ENCODE peak calls at places on chromosomes 2 and 18, in four cellular contexts. D is neuronal stem cell, G is mesendoderm, V is IMR-90. P is an unnamed sample.

GRCh38 chr2:237878321-237879057 is 19.1 kb downstream of the RAMP1 start:
- DNase-seq in D (no peak), G (no peak), V (no peak), P (no peak)

GRCh38 chr2:163281717-163282116 is 443.1 kb upstream of the KCNH7 start:
- DNase-seq in D (no peak), G (no peak), V (no peak), P (no peak)

GRCh38 chr18:60082790-60083189 is 183.0 kb downstream of the PMAIP1 start:
- DNase-seq in D (no peak), G (peak), V (no peak), P (no peak)

GRCh38 chr2:16716051-16716450 is 50.4 kb upstream of the CYRIA start:
- DNase-seq in D (no peak), G (peak), V (no peak), P (peak)

GRCh38 chr18:23306842-23307241 is 146.2 kb upstream of the RIOK3 start:
- DNase-seq in D (no peak), G (no peak), V (no peak), P (no peak)

GRCh38 chr2:52810460-52810859 is 957.1 kb upstream of the CHAC2 start:
- DNase-seq in D (peak), G (peak), V (peak), P (peak)

GRCh38 chr2:234771985-234772774 is 179.6 kb upstream of the SH3BP4 start:
- DNase-seq in D (no peak), G (peak), V (peak), P (no peak)

GRCh38 chr18:45222200-45222599 is 393.1 kb upstream of the SLC14A2 start:
- DNase-seq in D (no peak), G (peak), V (no peak), P (no peak)

GRCh38 chr2:220315098-220315785 is 687.8 kb downstream of the SLC4A3 start:
- DNase-seq in D (no peak), G (no peak), V (no peak), P (no peak)

GRCh38 chr2:172275239-172275638 is 152.1 kb upstream of the ITGA6 start:
- DNase-seq in D (no peak), G (no peak), V (no peak), P (no peak)

GRCh38 chr2:68218343-68218901 is 33.9 kb downstream of the PPP3R1 start:
- DNase-seq in D (no peak), G (no peak), V (no peak), P (no peak)

GRCh38 chr18:55124078-55124477 is 164.8 kb upstream of the CCDC68 start:
- DNase-seq in D (no peak), G (no peak), V (peak), P (no peak)

GRCh38 chr2:187500585-187501359 is 52.7 kb upstream of the CALCRL start:
- DNase-seq in D (no peak), G (peak), V (peak), P (no peak)

GRCh38 chr18:44180683-44181082 is 500.0 kb upstream of the SETBP1 start:
- DNase-seq in D (no peak), G (no peak), V (peak), P (peak)

GRCh38 chr2:40544072-40544471 is 92.2 kb upstream of the SLC8A1 start:
- DNase-seq in D (no peak), G (no peak), V (no peak), P (no peak)

GRCh38 chr2:107197601-107198000 is 311.6 kb upstream of the ST6GAL2 start:
- DNase-seq in D (no peak), G (no peak), V (no peak), P (no peak)

GRCh38 chr2:49936965-49937364 is 782.6 kb upstream of the FSHR start:
- DNase-seq in D (no peak), G (peak), V (no peak), P (no peak)

GRCh38 chr2:25483584-25484266 is 142.0 kb upstream of the DNMT3A start:
- DNase-seq in D (no peak), G (no peak), V (no peak), P (peak)

GRCh38 chr2:118374974-118375745 is 286.9 kb downstream of the INSIG2 start:
- DNase-seq in D (no peak), G (no peak), V (no peak), P (no peak)

GRCh38 chr2:10109311-10109710 is 13.2 kb upstream of the RRM2 start:
- DNase-seq in D (no peak), G (no peak), V (no peak), P (peak)

GRCh38 chr2:192570786-192571185 is 376.1 kb upstream of the TMEFF2 start:
- DNase-seq in D (no peak), G (no peak), V (no peak), P (peak)

GRCh38 chr18:2883137-2883671 is 36.4 kb downstream of the EMILIN2 start:
- DNase-seq in D (no peak), G (no peak), V (no peak), P (no peak)

GRCh38 chr2:172674034-172674967 is 61.3 kb upstream of the RAPGEF4 start:
- DNase-seq in D (peak), G (peak), V (no peak), P (peak)

GRCh38 chr2:188256420-188256819 is 35.3 kb upstream of the GULP1 start:
- DNase-seq in D (no peak), G (no peak), V (peak), P (no peak)

GRCh38 chr2:39227628-39228412 is 15.9 kb downstream of the CDKL4 start:
- DNase-seq in D (peak), G (peak), V (peak), P (peak)

GRCh38 chr2:71801969-71802368 is 345.7 kb downstream of the CYP26B1 start:
- DNase-seq in D (peak), G (peak), V (peak), P (peak)

GRCh38 chr2:166388488-166389070 is 12.8 kb upstream of the SCN9A start:
- DNase-seq in D (no peak), G (no peak), V (peak), P (no peak)

GRCh38 chr18:5393779-5394178 is 98.3 kb upstream of the ZBTB14 start:
- DNase-seq in D (no peak), G (peak), V (peak), P (peak)

GRCh38 chr2:62375051-62375450 is 130.9 kb downstream of the TMEM17 start:
- DNase-seq in D (no peak), G (no peak), V (no peak), P (no peak)

GRCh38 chr2:72144746-72145657 is 2.7 kb downstream of the CYP26B1 start:
- DNase-seq in D (peak), G (peak), V (no peak), P (peak)

GRCh38 chr2:196360650-196361049 is 189.3 kb upstream of the STK17B start:
- DNase-seq in D (no peak), G (no peak), V (no peak), P (no peak)

GRCh38 chr18:49861659-49862058 is 48.3 kb upstream of the ACAA2 start:
- DNase-seq in D (no peak), G (peak), V (no peak), P (no peak)

GRCh38 chr18:49865401-49865800 is 52.1 kb upstream of the ACAA2 start:
- DNase-seq in D (no peak), G (no peak), V (no peak), P (no peak)

GRCh38 chr18:49863769-49864615 is 50.7 kb upstream of the ACAA2 start:
- DNase-seq in D (no peak), G (no peak), V (no peak), P (peak)

GRCh38 chr18:49859725-49860124 is 46.4 kb upstream of the ACAA2 start:
- DNase-seq in D (no peak), G (no peak), V (no peak), P (no peak)

DNA sequence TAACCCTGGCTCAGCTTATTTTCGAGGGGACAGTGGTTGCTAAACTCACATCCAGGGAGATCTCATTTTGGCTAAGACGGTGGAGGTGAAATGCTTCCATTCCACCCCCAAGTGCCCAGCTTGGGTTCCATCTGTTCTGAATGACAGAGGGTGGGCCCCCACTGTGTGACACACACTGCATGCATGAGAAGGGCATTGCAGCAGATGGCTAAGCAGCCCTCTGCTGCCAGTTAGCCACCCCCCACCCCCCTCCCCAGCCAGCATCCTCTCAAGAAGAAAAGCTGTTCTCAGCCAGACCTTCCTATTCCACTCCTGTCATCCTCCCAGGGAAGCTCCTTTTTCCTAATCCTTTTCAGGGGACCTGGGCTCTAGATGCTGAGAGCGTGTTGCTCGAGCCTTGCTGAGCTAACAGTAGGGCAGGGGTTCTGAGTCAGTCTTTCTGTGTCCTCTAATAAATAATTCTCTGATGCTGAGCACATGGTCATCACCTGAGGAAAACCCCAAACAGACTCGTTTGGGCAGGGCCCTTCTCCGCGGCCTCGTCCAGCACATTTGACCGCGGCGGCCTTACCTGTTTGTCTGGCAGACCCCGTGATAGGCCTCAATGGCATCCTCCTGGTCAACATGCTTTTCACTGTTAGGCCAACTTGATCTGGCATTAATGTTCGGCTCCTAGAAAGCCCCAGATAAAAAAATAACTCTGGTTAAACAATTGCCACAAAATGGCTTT is 49.5 kb upstream of the ACAA2 start:
- DNase-seq in D (no peak), G (no peak), V (no peak), P (no peak)
- H3K4ac ChIP-seq in D (no peak), G (no peak), V (no peak), P (no peak)

DNA sequence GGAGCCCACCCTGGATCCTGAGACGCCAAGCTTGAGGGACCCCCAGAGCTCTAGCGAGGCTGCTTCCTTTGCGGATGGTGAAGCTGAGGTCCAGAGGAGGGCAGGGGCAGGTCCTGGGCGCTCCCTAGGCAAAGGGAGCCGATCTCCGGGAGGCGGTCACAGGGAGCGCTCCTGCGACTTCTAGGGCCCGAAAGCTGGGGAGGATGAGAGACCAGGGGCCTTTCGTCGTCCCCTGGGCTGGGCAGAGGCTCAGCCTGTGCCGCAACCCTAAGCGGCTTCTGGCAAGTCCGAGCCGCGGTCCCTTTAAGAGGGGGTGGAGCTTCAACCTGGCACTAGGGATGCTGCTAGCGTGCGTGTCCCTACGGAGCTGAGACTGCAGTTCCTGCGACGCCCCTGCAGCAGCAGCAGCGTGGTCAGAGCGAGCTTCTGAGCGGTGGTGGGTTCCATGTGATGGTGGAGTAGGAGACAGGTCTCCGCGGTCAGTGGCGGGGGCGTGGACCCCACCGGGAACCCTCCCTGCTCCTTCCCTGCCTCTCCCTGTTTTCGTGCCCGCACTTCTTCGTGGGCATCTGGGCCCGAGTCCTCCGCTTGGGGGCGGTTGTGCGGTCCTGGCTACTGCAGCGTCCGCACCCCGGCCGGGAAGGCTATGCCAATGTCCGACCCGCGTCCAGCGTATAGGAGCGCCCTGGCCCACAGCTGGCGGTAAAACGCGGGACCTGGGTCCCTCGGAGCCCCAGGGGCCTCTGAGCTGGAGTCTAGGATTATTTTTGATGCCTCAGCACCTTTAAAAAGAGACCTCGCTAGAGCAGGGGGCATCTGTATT is 154.6 kb downstream of the CCDC74A start:
- DNase-seq in D (peak), G (peak), V (peak), P (peak)
- H3K4ac ChIP-seq in D (no peak), G (peak), V (peak), P (peak)

DNA sequence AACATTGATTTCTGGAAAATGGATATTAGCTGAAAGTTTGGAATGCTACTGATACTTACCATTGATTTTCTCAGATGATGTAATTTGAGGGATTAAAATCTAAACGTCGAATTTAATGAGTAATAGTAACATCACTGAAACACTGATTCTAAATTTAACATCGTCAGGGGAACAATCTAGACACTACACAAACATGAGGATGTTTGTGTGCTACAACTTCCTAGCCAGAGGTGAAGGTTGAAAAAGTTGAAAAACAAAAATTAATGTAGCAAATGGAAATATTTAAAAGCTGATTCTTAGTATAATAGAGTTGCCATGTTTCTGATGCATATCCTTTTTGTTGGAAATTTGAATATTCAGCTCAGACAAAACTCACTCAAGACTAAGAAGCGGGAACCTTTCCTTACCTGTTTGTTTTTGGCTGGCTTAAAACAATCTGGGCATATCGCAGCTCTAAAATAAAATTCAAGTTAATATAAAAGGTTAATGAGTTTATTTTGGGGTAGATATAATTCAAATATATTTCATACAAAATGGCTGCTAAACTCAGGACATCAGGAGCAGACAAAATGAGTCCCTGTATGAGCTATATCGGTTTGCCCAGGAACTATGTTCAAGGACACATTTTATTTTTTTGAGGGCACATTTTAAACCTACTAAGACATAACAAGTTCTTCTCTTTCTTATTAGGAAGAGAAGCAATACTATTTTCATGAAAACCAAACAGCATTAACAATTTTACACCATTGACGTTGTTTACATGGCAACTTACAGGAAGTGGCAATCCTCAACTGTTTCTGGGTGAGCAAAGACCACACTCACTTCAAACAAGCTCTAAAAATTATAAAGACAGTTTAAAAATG is 52.6 kb upstream of the PEX13 start:
- DNase-seq in D (no peak), G (no peak), V (no peak), P (no peak)
- H3K4ac ChIP-seq in D (no peak), G (no peak), V (no peak), P (no peak)

GRCh38 chr2:47087051-47087450 is 68.1 kb downstream of the STPG4 start:
- DNase-seq in D (no peak), G (no peak), V (no peak), P (no peak)

GRCh38 chr2:47086571-47086970 is 68.5 kb downstream of the STPG4 start:
- DNase-seq in D (no peak), G (no peak), V (no peak), P (no peak)

GRCh38 chr2:47088371-47089082 is 66.6 kb downstream of the STPG4 start:
- DNase-seq in D (no peak), G (peak), V (peak), P (no peak)

GRCh38 chr2:47083886-47084682 is 71.0 kb downstream of the STPG4 start:
- DNase-seq in D (no peak), G (no peak), V (no peak), P (no peak)

GRCh38 chr2:47086054-47086471 is 69.0 kb downstream of the STPG4 start:
- DNase-seq in D (no peak), G (no peak), V (no peak), P (no peak)
- H3K4ac ChIP-seq in D (peak), G (no peak), V (peak), P (peak)

GRCh38 chr18:39801848-39802247 is 2153.2 kb upstream of the PIK3C3 start:
- DNase-seq in D (no peak), G (no peak), V (no peak), P (no peak)

GRCh38 chr18:39806519-39806918 is 2148.5 kb upstream of the PIK3C3 start:
- DNase-seq in D (no peak), G (peak), V (no peak), P (no peak)

GRCh38 chr18:39802648-39803229 is 2152.3 kb upstream of the PIK3C3 start:
- DNase-seq in D (no peak), G (no peak), V (no peak), P (no peak)

GRCh38 chr18:39801010-39801409 is 2154.0 kb upstream of the PIK3C3 start:
- DNase-seq in D (no peak), G (no peak), V (no peak), P (peak)

DNA sequence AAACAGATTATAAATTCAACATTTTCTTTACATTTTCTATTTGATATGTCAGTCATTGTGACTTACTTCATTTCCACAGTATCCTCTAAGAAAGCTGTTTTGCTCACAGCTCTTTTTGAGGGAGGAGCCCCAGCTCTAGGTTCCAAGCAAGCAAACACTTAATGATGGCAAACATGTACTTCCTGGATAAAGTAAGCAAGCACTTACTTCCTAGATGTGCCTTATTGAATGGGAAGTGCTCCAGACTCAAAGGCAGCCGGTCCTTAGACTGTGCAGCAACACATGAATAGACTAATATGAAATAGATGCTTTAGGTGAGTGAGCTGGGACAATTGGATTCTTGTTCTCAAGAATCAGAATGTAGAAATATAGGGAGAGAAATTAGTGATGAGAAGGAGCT is 2149.8 kb upstream of the PIK3C3 start:
- DNase-seq in D (no peak), G (no peak), V (no peak), P (no peak)
- H3K4ac ChIP-seq in D (no peak), G (no peak), V (no peak), P (no peak)

DNA sequence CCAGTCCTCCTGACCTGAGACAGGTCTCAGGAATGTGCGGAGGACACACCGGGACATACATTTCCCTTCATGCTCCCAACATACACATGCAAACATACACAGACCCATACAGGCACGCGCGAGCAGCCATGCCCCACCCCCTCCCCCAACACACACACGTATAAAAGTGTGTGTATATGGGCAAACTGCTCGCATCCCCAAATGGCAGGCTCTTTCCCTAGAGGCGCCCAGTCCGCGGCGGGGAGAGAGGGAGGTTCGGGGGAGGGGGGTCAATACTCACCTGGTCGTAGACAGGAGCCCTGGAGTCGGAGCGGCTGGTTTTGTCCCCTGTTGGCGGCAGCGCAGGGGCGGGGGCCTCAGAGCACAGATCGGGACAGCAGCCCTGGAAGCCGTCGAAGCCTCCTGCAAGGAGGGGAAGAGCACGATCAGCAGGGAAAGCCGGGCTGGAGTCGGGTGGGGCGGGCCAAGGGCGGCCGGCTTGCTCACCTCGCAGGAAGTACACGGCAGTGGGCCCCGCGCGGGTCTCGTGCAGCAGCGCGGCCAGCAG is 686 bp downstream of the DUSP2 start:
- DNase-seq in D (no peak), G (peak), V (no peak), P (peak)
- H3K4ac ChIP-seq in D (no peak), G (peak), V (peak), P (peak)

GRCh38 chr2:85769236-85769986 is 15.6 kb downstream of the ATOH8 start:
- DNase-seq in D (no peak), G (peak), V (no peak), P (no peak)

GRCh38 chr2:85770369-85770768 is 16.6 kb downstream of the ATOH8 start:
- DNase-seq in D (no peak), G (no peak), V (peak), P (no peak)

GRCh38 chr2:85768713-85769112 is 14.9 kb downstream of the ATOH8 start:
- DNase-seq in D (no peak), G (no peak), V (no peak), P (no peak)

GRCh38 chr2:85770786-85771409 is 17.1 kb downstream of the ATOH8 start:
- DNase-seq in D (no peak), G (no peak), V (no peak), P (no peak)

DNA sequence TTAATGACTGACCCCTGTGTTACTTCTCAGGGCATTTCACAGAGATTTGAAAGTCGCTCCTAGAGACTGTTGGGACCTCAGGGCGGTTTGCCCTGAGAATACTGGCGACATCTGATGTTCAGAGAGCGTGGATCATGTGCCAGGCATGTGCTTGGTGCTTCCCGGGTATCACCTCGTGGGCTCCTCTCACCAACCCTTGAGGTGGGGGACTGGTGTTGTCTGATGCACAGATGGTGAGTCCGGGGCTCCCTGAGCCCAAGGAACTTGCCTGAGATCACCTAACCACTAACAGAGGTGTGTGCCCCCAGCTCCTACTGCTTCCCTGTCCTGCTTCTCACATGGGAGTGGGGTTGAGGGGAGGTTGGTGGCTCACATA is 16.2 kb downstream of the ATOH8 start:
- DNase-seq in D (no peak), G (no peak), V (no peak), P (no peak)
- H3K4ac ChIP-seq in D (no peak), G (no peak), V (peak), P (no peak)